ENCODE peak calls at places on chromosomes 11 and 22, in nine cellular contexts. H is fibroblast of lung, M is kidney, B is endodermal cell, G is neural progenitor cell, V is IMR-90, Q is HCT116, N is NT2/D1, C is astrocyte. I is an unnamed sample. For H3K9me3 and H3K4me1, the result is how much of the 10 kb centered on the place peaks cover.

GRCh38 chr11:93059074-93059957 is 89.9 kb downstream of the MTNR1B start:
- DNase-seq in H (peak), M (no peak), B (no peak), G (peak), V (peak), Q (no peak), N (no peak), C (peak), I (no peak)

GRCh38 chr11:131759140-131759539 is 388.7 kb downstream of the NTM start:
- DNase-seq in H (no peak), M (no peak), B (no peak), G (no peak), V (no peak), Q (no peak), N (no peak), C (no peak), I (no peak)

GRCh38 chr22:24513706-24514240 is 18.6 kb downstream of the UPB1 start:
- DNase-seq in H (no peak), M (peak), B (no peak), G (no peak), V (no peak), Q (no peak), N (no peak), C (no peak), I (no peak)

GRCh38 chr11:96105197-96105895 is 181.4 kb upstream of the MTMR2 start:
- DNase-seq in H (no peak), M (no peak), B (no peak), G (no peak), V (no peak), Q (no peak), N (no peak), C (no peak), I (no peak)

GRCh38 chr11:27696112-27696511 is 4.1 kb downstream of the BDNF start:
- DNase-seq in H (peak), M (no peak), B (no peak), G (no peak), V (peak), Q (no peak), N (no peak), C (no peak), I (no peak)

GRCh38 chr22:46935506-46936377 is 173.3 kb downstream of the TBC1D22A start:
- DNase-seq in H (no peak), M (peak), B (peak), G (no peak), V (no peak), Q (no peak), N (no peak), C (no peak), I (peak)

GRCh38 chr11:11441091-11441490 is 88.0 kb upstream of the CSNK2A3 start:
- DNase-seq in H (no peak), M (no peak), B (no peak), G (no peak), V (no peak), Q (no peak), N (no peak), C (no peak), I (no peak)

GRCh38 chr11:12786891-12787290 is 112.7 kb downstream of the TEAD1 start:
- DNase-seq in H (no peak), M (no peak), B (no peak), G (peak), V (no peak), Q (no peak), N (no peak), C (no peak), I (no peak)

GRCh38 chr11:68273056-68273738 is 1.4 kb upstream of the C11orf24 start:
- DNase-seq in H (no peak), M (no peak), B (no peak), G (no peak), V (no peak), Q (no peak), N (no peak), C (no peak), I (no peak)
- H3K9ac ChIP-seq in H (no peak), M (no peak), B (no peak), G (no peak), V (no peak), Q (peak), N (peak), C (no peak), I (no peak)

GRCh38 chr22:48679656-48680555 is 1147.8 kb downstream of the BRD1 start:
- DNase-seq in H (no peak), M (peak), B (no peak), G (no peak), V (no peak), Q (no peak), N (no peak), C (no peak), I (no peak)

GRCh38 chr22:48677621-48678020 is 1150.1 kb downstream of the BRD1 start:
- DNase-seq in H (no peak), M (peak), B (no peak), G (no peak), V (no peak), Q (no peak), N (no peak), C (no peak), I (no peak)

GRCh38 chr22:48678171-48679135 is 1149.2 kb downstream of the BRD1 start:
- DNase-seq in H (no peak), M (peak), B (no peak), G (no peak), V (no peak), Q (no peak), N (no peak), C (no peak), I (no peak)

GRCh38 chr22:48682517-48682916 is 1145.2 kb downstream of the BRD1 start:
- DNase-seq in H (no peak), M (no peak), B (no peak), G (no peak), V (no peak), Q (no peak), N (no peak), C (no peak), I (no peak)

DNA sequence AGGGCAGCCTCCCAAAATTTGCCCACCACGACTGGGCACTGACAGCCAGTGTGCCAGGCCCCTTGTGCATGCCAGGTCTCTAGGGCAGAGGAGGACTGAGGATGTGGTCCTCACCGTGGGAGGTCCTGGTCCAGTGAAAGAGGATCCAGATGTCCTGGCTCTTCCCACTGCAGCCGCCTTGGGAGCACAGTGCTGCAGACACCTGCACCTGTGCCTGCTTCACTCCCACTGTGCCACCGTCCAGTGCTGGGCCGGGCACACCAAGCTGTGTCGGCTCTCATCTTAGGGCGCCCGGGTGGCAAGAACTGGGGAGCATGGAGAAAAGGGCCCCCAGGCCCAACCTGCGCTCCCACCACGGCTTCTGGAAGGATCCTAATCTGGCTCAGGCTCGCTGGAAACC is 1147.1 kb downstream of the BRD1 start:
- DNase-seq in H (no peak), M (peak), B (no peak), G (no peak), V (no peak), Q (no peak), N (no peak), C (no peak), I (no peak)
- H3K9me3 ChIP-seq in H (under half), M (under half), B (under half), G (under half), V (half or more), Q (under half), N (under half), C (under half), I (under half)

GRCh38 chr11:128205796-128206195 is 381.6 kb downstream of the ETS1 start:
- DNase-seq in H (no peak), M (no peak), B (no peak), G (no peak), V (no peak), Q (no peak), N (no peak), C (no peak), I (no peak)

GRCh38 chr11:128207861-128208321 is 379.5 kb downstream of the ETS1 start:
- DNase-seq in H (peak), M (no peak), B (no peak), G (no peak), V (peak), Q (peak), N (no peak), C (peak), I (no peak)

GRCh38 chr11:128208329-128209220 is 378.8 kb downstream of the ETS1 start:
- DNase-seq in H (peak), M (no peak), B (no peak), G (no peak), V (peak), Q (peak), N (no peak), C (peak), I (no peak)

GRCh38 chr11:128204898-128205297 is 382.5 kb downstream of the ETS1 start:
- DNase-seq in H (no peak), M (no peak), B (no peak), G (no peak), V (no peak), Q (no peak), N (no peak), C (no peak), I (no peak)

DNA sequence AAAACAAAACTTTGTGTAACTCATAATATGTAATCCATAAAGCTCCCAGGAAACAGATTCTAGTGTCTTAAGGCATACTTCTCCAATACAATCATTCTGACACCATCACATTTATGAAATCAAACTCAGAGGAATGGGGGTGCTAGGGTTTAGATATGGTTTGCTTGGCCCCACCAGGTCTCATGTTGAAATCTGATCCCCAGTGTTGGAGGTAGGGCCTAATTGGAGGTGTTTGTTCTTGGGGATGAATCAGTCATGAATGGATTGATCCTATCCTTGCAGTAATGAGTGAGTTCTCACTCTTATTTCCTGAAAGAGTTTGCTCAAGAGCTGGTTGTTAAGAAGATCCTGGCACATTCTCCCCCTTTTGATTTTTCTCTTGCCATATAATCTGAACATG is 380.9 kb downstream of the ETS1 start:
- DNase-seq in H (no peak), M (no peak), B (no peak), G (no peak), V (no peak), Q (no peak), N (no peak), C (no peak), I (no peak)
- H3K4me1 ChIP-seq in H (under half), M (under half), B (under half), G (under half), V (under half), Q (under half), N (under half), C (under half), I (under half)

GRCh38 chr11:76268498-76268897 is 62.2 kb upstream of the WNT11 start:
- DNase-seq in H (no peak), M (no peak), B (no peak), G (no peak), V (no peak), Q (no peak), N (no peak), C (no peak), I (no peak)

GRCh38 chr11:76269247-76269646 is 62.9 kb upstream of the WNT11 start:
- DNase-seq in H (no peak), M (no peak), B (no peak), G (no peak), V (no peak), Q (no peak), N (no peak), C (no peak), I (no peak)

GRCh38 chr11:76266269-76266668 is 60.0 kb upstream of the WNT11 start:
- DNase-seq in H (peak), M (no peak), B (no peak), G (no peak), V (peak), Q (peak), N (no peak), C (peak), I (no peak)

GRCh38 chr11:76266701-76267100 is 60.4 kb upstream of the WNT11 start:
- DNase-seq in H (no peak), M (no peak), B (no peak), G (no peak), V (no peak), Q (no peak), N (no peak), C (no peak), I (no peak)

DNA sequence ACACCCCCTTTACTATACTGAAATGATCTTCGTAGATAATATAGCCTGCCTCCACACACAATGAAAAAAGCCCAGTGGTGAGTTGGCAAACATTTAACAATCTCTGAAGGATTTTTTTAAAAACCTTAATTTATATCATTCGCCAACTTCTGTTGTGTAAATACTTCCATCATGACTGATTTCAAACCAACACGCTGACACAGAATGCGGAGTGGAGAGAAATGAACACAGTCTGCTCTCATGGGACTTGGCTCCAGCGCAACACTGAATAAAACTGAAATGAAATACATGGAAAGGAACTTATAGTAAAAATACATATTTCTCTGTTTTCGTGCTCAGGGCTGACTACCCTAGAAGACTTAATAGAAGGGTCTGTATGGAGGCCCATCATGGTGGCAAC is 61.3 kb upstream of the WNT11 start:
- DNase-seq in H (no peak), M (no peak), B (no peak), G (no peak), V (peak), Q (no peak), N (no peak), C (no peak), I (no peak)
- H3K9ac ChIP-seq in H (no peak), M (no peak), B (no peak), G (no peak), V (no peak), Q (no peak), N (no peak), C (no peak), I (no peak)

GRCh38 chr11:2177081-2177480 is 5.5 kb upstream of the TH start:
- DNase-seq in H (no peak), M (no peak), B (no peak), G (no peak), V (no peak), Q (no peak), N (no peak), C (no peak), I (no peak)
- H3K9me3 ChIP-seq in H (under half), M (under half), B (under half), G (under half), V (under half), Q (under half), N (under half), C (under half), I (under half)

DNA sequence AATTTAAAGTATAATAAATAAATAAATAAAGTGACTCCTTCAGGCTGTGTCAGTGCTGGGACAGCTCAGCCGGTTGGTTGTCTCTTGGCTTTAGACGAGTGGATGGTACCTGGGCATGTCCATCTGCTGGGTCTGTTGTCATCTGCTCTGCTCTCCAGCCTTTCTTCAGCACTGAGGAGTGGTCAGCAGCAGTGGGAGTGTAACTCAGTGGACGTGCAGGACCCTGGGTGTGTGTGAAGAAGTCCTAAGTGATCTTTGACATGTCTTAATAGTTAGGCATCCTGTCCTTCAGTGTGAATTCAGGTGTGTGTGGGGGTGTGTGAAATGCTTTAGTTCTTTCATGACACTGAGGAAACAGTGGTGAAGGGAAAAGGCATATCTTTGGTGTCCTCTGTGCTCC is 24.3 kb downstream of the AMOTL1 start:
- DNase-seq in H (no peak), M (no peak), B (no peak), G (no peak), V (no peak), Q (no peak), N (no peak), C (no peak), I (no peak)
- H3K4me1 ChIP-seq in H (under half), M (under half), B (under half), G (under half), V (under half), Q (half or more), N (under half), C (half or more), I (under half)

DNA sequence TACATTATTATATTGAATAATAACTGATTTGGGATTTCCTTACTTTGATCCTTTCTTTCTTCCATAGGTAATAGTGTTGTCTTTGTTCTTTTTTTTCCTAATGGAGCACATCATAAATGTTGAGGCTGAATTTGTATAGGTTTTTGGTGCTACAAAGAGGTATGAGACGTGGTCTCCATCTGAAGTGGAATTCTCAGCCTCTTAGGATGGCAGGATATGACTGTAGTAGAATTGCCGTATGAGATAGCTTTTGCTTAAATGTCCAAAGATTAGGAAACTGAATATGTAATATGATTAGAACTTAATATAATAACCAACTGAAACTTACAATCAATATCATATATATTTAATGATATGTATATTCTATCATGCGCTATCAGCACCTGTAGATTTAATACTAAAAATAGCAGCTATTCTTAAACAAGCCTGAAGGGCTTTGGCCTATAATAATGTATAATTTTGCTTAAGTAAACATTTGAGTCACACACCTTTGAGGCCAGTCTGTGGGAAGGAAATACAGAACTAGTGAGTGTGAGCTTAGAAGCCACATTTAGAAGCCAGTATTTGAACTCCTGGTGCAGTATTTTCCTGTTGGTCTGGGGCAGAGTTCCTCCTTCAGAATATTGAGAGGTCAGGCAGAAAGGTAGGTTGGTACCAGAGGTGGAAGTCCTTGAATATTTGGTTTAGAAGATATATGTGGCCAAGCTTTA is 62.6 kb downstream of the SWAP70 start:
- DNase-seq in H (peak), M (no peak), B (no peak), G (no peak), V (peak), Q (peak), N (no peak), C (peak), I (no peak)
- H3K9ac ChIP-seq in H (no peak), M (no peak), B (no peak), G (no peak), V (no peak), Q (no peak), N (no peak), C (no peak), I (no peak)

GRCh38 chr11:2820976-2821375 is 64.6 kb downstream of the CDKN1C start:
- DNase-seq in H (no peak), M (peak), B (no peak), G (no peak), V (no peak), Q (no peak), N (no peak), C (no peak), I (no peak)

GRCh38 chr11:2824851-2825250 is 60.7 kb downstream of the CDKN1C start:
- DNase-seq in H (no peak), M (peak), B (no peak), G (no peak), V (no peak), Q (no peak), N (no peak), C (no peak), I (no peak)

GRCh38 chr11:2819316-2819715 is 66.3 kb downstream of the CDKN1C start:
- DNase-seq in H (no peak), M (no peak), B (no peak), G (no peak), V (no peak), Q (no peak), N (no peak), C (no peak), I (no peak)

GRCh38 chr11:2818503-2818902 is 67.1 kb downstream of the CDKN1C start:
- DNase-seq in H (no peak), M (peak), B (no peak), G (no peak), V (no peak), Q (no peak), N (no peak), C (no peak), I (no peak)

DNA sequence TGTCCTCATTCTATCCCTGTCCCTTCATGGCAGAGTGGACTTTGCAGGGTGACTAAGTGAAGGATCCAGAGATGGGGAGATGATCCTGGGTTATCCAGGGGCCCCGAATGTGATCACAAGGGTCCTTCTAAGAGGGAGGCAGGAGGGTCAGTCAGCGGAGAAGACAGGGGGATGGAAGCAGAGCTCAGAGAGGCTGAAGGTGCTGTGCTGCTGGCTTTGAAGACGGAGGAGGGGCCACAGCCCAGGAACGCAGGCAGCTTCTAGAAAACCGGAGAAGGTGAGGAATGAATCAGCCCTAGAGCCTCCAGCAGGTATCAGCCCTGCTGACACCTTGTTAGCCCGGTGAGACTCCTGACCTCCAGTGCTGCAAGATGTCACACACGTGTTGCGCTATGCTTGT is 63.7 kb downstream of the CDKN1C start:
- DNase-seq in H (no peak), M (no peak), B (no peak), G (no peak), V (no peak), Q (no peak), N (no peak), C (no peak), I (no peak)
- H3K9me3 ChIP-seq in H (under half), M (under half), B (under half), G (under half), V (under half), Q (under half), N (under half), C (under half), I (under half)

I was measured in colonic mucosa.